ENCODE peak calls at places on chromosomes 7 and 10, in seven cellular contexts. H is cardiac muscle cell, K is MM.1S, B is brain microvascular endothelial cell, Y is HFFc6, W is ascending aorta, X is GM10248. C is an unnamed sample.

GRCh38 chr10:49742683-49743463 is 19.2 kb downstream of the OGDHL start:
- DNase-seq in H (no peak), K (no peak), B (no peak), Y (no peak), W (no peak), X (peak; percentile 16), C (no peak)

GRCh38 chr10:15715619-15716227 is 4.0 kb downstream of the ITGA8 start:
- DNase-seq in H (peak; percentile 34), K (no peak), B (peak; percentile 19), Y (peak; percentile 11), W (no peak), X (no peak), C (no peak)

GRCh38 chr10:35561670-35562069 is 43.5 kb upstream of the GJD4 start:
- DNase-seq in H (no peak), K (no peak), B (no peak), Y (no peak), W (no peak), X (no peak), C (no peak)

GRCh38 chr7:27151945-27152815 is at the start of gene HOXA3:
- DNase-seq in H (no peak), K (no peak), B (no peak), Y (peak; percentile 86), W (no peak), X (no peak), C (peak; percentile 47)

GRCh38 chr10:4474829-4475228 is 351.2 kb upstream of the AKR1E2 start:
- DNase-seq in H (no peak), K (no peak), B (no peak), Y (no peak), W (no peak), X (no peak), C (no peak)

GRCh38 chr7:123712619-123713018 is 36.2 kb downstream of the WASL start:
- DNase-seq in H (no peak), K (no peak), B (no peak), Y (peak; percentile 41), W (no peak), X (no peak), C (no peak)

GRCh38 chr7:158343936-158344455 is 243.6 kb downstream of the PTPRN2 start:
- DNase-seq in H (no peak), K (no peak), B (no peak), Y (no peak), W (no peak), X (no peak), C (no peak)

GRCh38 chr10:100315603-100316002 is 14.4 kb downstream of the PKD2L1 start:
- DNase-seq in H (no peak), K (no peak), B (no peak), Y (no peak), W (no peak), X (no peak), C (no peak)

GRCh38 chr7:13984831-13985685 is 4.4 kb downstream of the ETV1 start:
- DNase-seq in H (no peak), K (no peak), B (no peak), Y (no peak), W (no peak), X (no peak), C (no peak)

GRCh38 chr10:106395061-106395749 is 769.3 kb downstream of the SORCS1 start:
- DNase-seq in H (no peak), K (no peak), B (no peak), Y (no peak), W (no peak), X (no peak), C (no peak)

GRCh38 chr10:88851706-88852105 is at the start of gene ANKRD22:
- DNase-seq in H (no peak), K (no peak), B (peak; percentile 44), Y (peak; percentile 32), W (no peak), X (no peak), C (no peak)

GRCh38 chr7:47265621-47266020 is 316.3 kb downstream of the TNS3 start:
- DNase-seq in H (no peak), K (no peak), B (no peak), Y (no peak), W (no peak), X (no peak), C (no peak)

GRCh38 chr10:12186324-12186723 is 9.4 kb downstream of the NUDT5 start:
- DNase-seq in H (no peak), K (no peak), B (no peak), Y (no peak), W (no peak), X (no peak), C (no peak)

GRCh38 chr10:101693701-101694055 is 1.3 kb downstream of the FBXW4 start:
- DNase-seq in H (peak; percentile 52), K (peak; percentile 36), B (peak; percentile 43), Y (no peak), W (no peak), X (peak; percentile 37), C (no peak)

GRCh38 chr7:85457911-85458310 is 271.1 kb upstream of the SEMA3D start:
- DNase-seq in H (no peak), K (no peak), B (no peak), Y (no peak), W (no peak), X (no peak), C (no peak)

GRCh38 chr10:92972066-92972870 is 88.3 kb upstream of the CYP26C1 start:
- DNase-seq in H (no peak), K (no peak), B (peak; percentile 72), Y (peak; percentile 85), W (no peak), X (no peak), C (no peak)

GRCh38 chr10:58818889-58819288 is 306.2 kb downstream of the BICC1 start:
- DNase-seq in H (no peak), K (no peak), B (peak; percentile 59), Y (peak; percentile 50), W (no peak), X (no peak), C (no peak)

GRCh38 chr10:49362596-49363260 is 33.2 kb downstream of the DRGX start:
- DNase-seq in H (no peak), K (no peak), B (no peak), Y (no peak), W (no peak), X (peak; percentile 75), C (no peak)

GRCh38 chr7:2376351-2377154 is 21.9 kb downstream of the EIF3B start:
- DNase-seq in H (no peak), K (no peak), B (no peak), Y (no peak), W (no peak), X (no peak), C (no peak)

GRCh38 chr10:75401569-75402485 is at the start of gene ZNF503:
- DNase-seq in H (peak; percentile 99), K (peak; percentile 96), B (peak; percentile 95), Y (peak; percentile 95), W (peak; percentile 94), X (peak; percentile 68), C (peak; percentile 84)

GRCh38 chr10:111877274-111877673 is 306.3 kb downstream of the GPAM start:
- DNase-seq in H (no peak), K (no peak), B (no peak), Y (no peak), W (no peak), X (no peak), C (no peak)
- TF ChIP-seq CTCF in H (no peak), K (no peak), B (no peak), Y (no peak), W (no peak), X (no peak), C (no peak)

GRCh38 chr7:26078437-26079362 is 73.3 kb upstream of the NFE2L3 start:
- DNase-seq in H (peak; percentile 86), K (peak; percentile 91), B (peak; percentile 52), Y (no peak), W (peak; percentile 26), X (peak; percentile 75), C (peak; percentile 35)
- TF ChIP-seq CTCF in H (peak; percentile 50), K (peak; percentile 78), B (peak; percentile 65), Y (no peak), W (no peak), X (peak; percentile 54), C (no peak)

GRCh38 chr7:37848297-37848696 is at the start of gene NME8:
- DNase-seq in H (no peak), K (no peak), B (no peak), Y (no peak), W (no peak), X (no peak), C (no peak)

DNA sequence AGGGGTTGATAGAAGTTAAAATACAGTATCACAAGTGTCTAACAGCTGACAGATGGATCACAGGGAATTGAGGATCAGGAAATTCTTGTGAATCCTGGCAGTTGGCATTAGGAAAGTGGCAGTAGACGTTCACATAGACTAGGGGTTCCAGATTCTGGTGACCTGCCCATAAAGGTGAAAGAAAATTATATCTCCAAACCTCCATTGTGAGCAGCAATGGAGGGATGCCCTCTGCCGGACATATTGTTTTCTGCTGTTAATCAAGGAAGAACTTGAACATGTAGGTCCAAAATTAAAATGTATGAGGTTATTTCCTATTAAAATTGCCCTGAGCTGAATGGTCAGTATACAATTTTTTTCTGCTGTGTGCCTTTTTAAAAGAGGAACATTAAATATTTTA is 5.1 kb downstream of the NME8 start:
- DNase-seq in H (peak; percentile 49), K (peak; percentile 59), B (no peak), Y (no peak), W (no peak), X (peak; percentile 21), C (no peak)
- TF ChIP-seq CTCF in H (peak; percentile 39), K (peak; percentile 66), B (no peak), Y (peak; percentile 51), W (no peak), X (peak; percentile 40), C (no peak)

GRCh38 chr7:94280836-94281235 is 113.9 kb upstream of the COL1A2 start:
- DNase-seq in H (no peak), K (no peak), B (no peak), Y (no peak), W (no peak), X (no peak), C (no peak)
- TF ChIP-seq CTCF in H (no peak), K (no peak), B (no peak), Y (no peak), W (no peak), X (no peak), C (no peak)

GRCh38 chr7:130288829-130289228 is 4.1 kb upstream of the CPA4 start:
- DNase-seq in H (no peak), K (no peak), B (no peak), Y (no peak), W (no peak), X (no peak), C (no peak)
- TF ChIP-seq CTCF in H (no peak), K (no peak), B (no peak), Y (no peak), W (no peak), X (no peak), C (no peak)

GRCh38 chr7:121562274-121562673 is 166.2 kb upstream of the FAM3C start:
- DNase-seq in H (no peak), K (no peak), B (peak; percentile 40), Y (peak; percentile 30), W (no peak), X (no peak), C (no peak)

GRCh38 chr7:121557034-121557892 is 161.2 kb upstream of the FAM3C start:
- DNase-seq in H (no peak), K (no peak), B (peak; percentile 41), Y (no peak), W (no peak), X (no peak), C (no peak)

GRCh38 chr7:121561717-121562116 is 165.6 kb upstream of the FAM3C start:
- DNase-seq in H (peak; percentile 21), K (no peak), B (no peak), Y (no peak), W (no peak), X (no peak), C (no peak)

GRCh38 chr7:121558288-121558687 is 162.2 kb upstream of the FAM3C start:
- DNase-seq in H (peak; percentile 31), K (no peak), B (no peak), Y (no peak), W (no peak), X (no peak), C (no peak)

GRCh38 chr7:121563177-121563576 is 167.1 kb upstream of the FAM3C start:
- DNase-seq in H (no peak), K (no peak), B (no peak), Y (no peak), W (no peak), X (no peak), C (no peak)
- TF ChIP-seq CTCF in H (peak; percentile 25), K (peak; percentile 24), B (peak; percentile 59), Y (peak; percentile 56), W (no peak), X (no peak), C (no peak)